ENCODE peak calls at places on chromosomes 6 and 20, in four cellular contexts. X is GM23338, C is astrocyte, J is IMR-90. Y is an unnamed sample. For H3K4me1, the result is how much of the 10 kb centered on the place peaks cover.

GRCh38 chr6:17179246-17180073 is 77.6 kb downstream of the STMND1 start:
- DNase-seq in X (no peak), C (peak), J (peak), Y (no peak)

GRCh38 chr6:108643184-108643583 is 82.5 kb downstream of the FOXO3 start:
- DNase-seq in X (no peak), C (no peak), J (no peak), Y (no peak)

GRCh38 chr6:5125152-5126006 is 40.2 kb downstream of the PPP1R3G start:
- DNase-seq in X (no peak), C (peak), J (peak), Y (no peak)

GRCh38 chr6:51025082-51025777 is 206.6 kb downstream of the TFAP2B start:
- DNase-seq in X (peak), C (peak), J (peak), Y (no peak)

GRCh38 chr20:56631990-56632327 is 2.9 kb downstream of the TFAP2C start:
- DNase-seq in X (no peak), C (no peak), J (no peak), Y (no peak)

GRCh38 chr6:109441069-109441816 is 719 bp downstream of the SMPD2 start:
- DNase-seq in X (peak), C (peak), J (peak), Y (peak)

GRCh38 chr20:36384022-36384619 is 78.0 kb downstream of the DLGAP4 start:
- DNase-seq in X (peak), C (peak), J (peak), Y (peak)

GRCh38 chr20:34538671-34539123 is 19.8 kb upstream of the MAP1LC3A start:
- DNase-seq in X (peak), C (no peak), J (peak), Y (peak)

GRCh38 chr6:85416766-85417165 is 33.1 kb upstream of the NT5E start:
- DNase-seq in X (no peak), C (no peak), J (peak), Y (no peak)

GRCh38 chr20:9348746-9349145 is 165.6 kb upstream of the LAMP5 start:
- DNase-seq in X (peak), C (no peak), J (peak), Y (no peak)

GRCh38 chr6:52610745-52611355 is 34.0 kb upstream of the TRAM2 start:
- DNase-seq in X (no peak), C (peak), J (peak), Y (no peak)
- H3K4me1 ChIP-seq in X (under half), C (under half), J (under half), Y (under half)

DNA sequence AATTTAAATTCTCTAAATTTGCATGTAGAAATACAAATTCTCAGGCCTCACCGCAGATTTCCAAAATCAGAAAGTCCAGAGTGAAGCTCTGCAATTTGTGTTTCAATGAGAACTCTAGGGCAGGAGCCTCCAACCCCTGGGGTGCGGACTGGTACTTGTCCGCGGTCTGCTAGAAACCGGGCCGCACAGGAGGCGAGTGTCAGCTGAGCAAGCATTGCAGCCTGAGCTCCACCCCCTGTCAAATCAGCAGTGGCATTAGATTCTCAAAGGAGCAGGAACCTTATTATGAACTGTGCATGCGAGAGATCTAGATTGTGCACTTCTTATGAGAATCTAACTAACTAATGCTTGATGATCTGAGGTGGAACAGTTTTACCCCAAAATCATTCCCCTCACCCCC is 203.0 kb upstream of the PCSK2 start:
- DNase-seq in X (peak), C (peak), J (peak), Y (no peak)
- H2AFZ ChIP-seq in X (no peak), C (peak), J (peak), Y (no peak)

GRCh38 chr6:118630067-118630466 is 21.3 kb downstream of the CEP85L start:
- DNase-seq in X (peak), C (no peak), J (no peak), Y (no peak)
- H3K4me1 ChIP-seq in X (under half), C (under half), J (under half), Y (under half)

GRCh38 chr20:61420056-61420455 is 168.0 kb downstream of the CDH4 start:
- DNase-seq in X (no peak), C (no peak), J (no peak), Y (peak)
- H2AFZ ChIP-seq in X (no peak), C (no peak), J (no peak), Y (no peak)

GRCh38 chr6:7139835-7140470 is 32.2 kb downstream of the RREB1 start:
- DNase-seq in X (no peak), C (no peak), J (no peak), Y (no peak)
- H3K4me1 ChIP-seq in X (under half), C (under half), J (under half), Y (under half)

GRCh38 chr6:27864906-27865883 is 47.0 kb downstream of the OR2B2 start:
- DNase-seq in X (peak), C (peak), J (peak), Y (peak)
- H2AFZ ChIP-seq in X (no peak), C (peak), J (peak), Y (peak)

GRCh38 chr20:32603046-32603726 is 18.1 kb upstream of the NOL4L start:
- DNase-seq in X (no peak), C (no peak), J (no peak), Y (peak)

GRCh38 chr20:32602273-32602672 is 17.1 kb upstream of the NOL4L start:
- DNase-seq in X (no peak), C (no peak), J (no peak), Y (no peak)

GRCh38 chr20:32599783-32600340 is 14.7 kb upstream of the NOL4L start:
- DNase-seq in X (no peak), C (no peak), J (no peak), Y (no peak)

GRCh38 chr20:32598606-32599005 is 13.5 kb upstream of the NOL4L start:
- DNase-seq in X (no peak), C (no peak), J (no peak), Y (no peak)

GRCh38 chr20:32600681-32601237 is 15.6 kb upstream of the NOL4L start:
- DNase-seq in X (no peak), C (peak), J (no peak), Y (no peak)
- H3K4me1 ChIP-seq in X (under half), C (under half), J (under half), Y (under half)

GRCh38 chr20:2387180-2387577 is 6.5 kb downstream of the TGM6 start:
- DNase-seq in X (peak), C (no peak), J (peak), Y (peak)
- H2AFZ ChIP-seq in X (peak), C (no peak), J (peak), Y (no peak)

Y was measured in Karpas-422.